ENCODE peak calls at places on chromosomes 13 and 19, in five cellular contexts. One of them, this sample, is unnamed.

GRCh38 chr13:20826810-20827560 is 53.2 kb upstream of the EEF1AKMT1 start:
- DNase-seq in heart left ventricle: no peak
- DNase-seq in kidney: no peak
- DNase-seq in retinal pigment epithelial cell: no peak
- DNase-seq in psoas muscle: no peak
- DNase-seq in this sample: no peak

GRCh38 chr19:18002347-18002850 is 5.6 kb upstream of the ARRDC2 start:
- DNase-seq in heart left ventricle: no peak
- DNase-seq in kidney: no peak
- DNase-seq in retinal pigment epithelial cell: no peak
- DNase-seq in psoas muscle: peak; percentile 45
- DNase-seq in this sample: no peak

GRCh38 chr13:24220086-24220703 is 59.7 kb downstream of the SPATA13 start:
- DNase-seq in heart left ventricle: peak; percentile 59
- DNase-seq in kidney: no peak
- DNase-seq in retinal pigment epithelial cell: no peak
- DNase-seq in psoas muscle: no peak
- DNase-seq in this sample: peak; percentile 75

GRCh38 chr13:34246511-34246910 is 428.6 kb downstream of the RFC3 start:
- DNase-seq in heart left ventricle: no peak
- DNase-seq in kidney: no peak
- DNase-seq in retinal pigment epithelial cell: no peak
- DNase-seq in psoas muscle: no peak
- DNase-seq in this sample: no peak

GRCh38 chr13:109249780-109250528 is 536.4 kb downstream of the IRS2 start:
- DNase-seq in heart left ventricle: no peak
- DNase-seq in kidney: no peak
- DNase-seq in retinal pigment epithelial cell: no peak
- DNase-seq in psoas muscle: no peak
- DNase-seq in this sample: no peak

GRCh38 chr13:85558118-85558517 is 241.1 kb downstream of the SLITRK6 start:
- DNase-seq in heart left ventricle: no peak
- DNase-seq in kidney: no peak
- DNase-seq in retinal pigment epithelial cell: no peak
- DNase-seq in psoas muscle: no peak
- DNase-seq in this sample: no peak

GRCh38 chr13:108069521-108070210 is 145.7 kb downstream of the LIG4 start:
- DNase-seq in heart left ventricle: no peak
- DNase-seq in kidney: no peak
- DNase-seq in retinal pigment epithelial cell: no peak
- DNase-seq in psoas muscle: no peak
- DNase-seq in this sample: no peak

GRCh38 chr13:43116242-43116641 is 92.9 kb downstream of the DNAJC15 start:
- DNase-seq in heart left ventricle: no peak
- DNase-seq in kidney: no peak
- DNase-seq in retinal pigment epithelial cell: no peak
- DNase-seq in psoas muscle: no peak
- DNase-seq in this sample: no peak

GRCh38 chr19:42153606-42154405 is 21.6 kb upstream of the POU2F2 start:
- DNase-seq in heart left ventricle: no peak
- DNase-seq in kidney: no peak
- DNase-seq in retinal pigment epithelial cell: no peak
- DNase-seq in psoas muscle: no peak
- DNase-seq in this sample: no peak

GRCh38 chr13:102195566-102196462 is 206.0 kb downstream of the FGF14 start:
- DNase-seq in heart left ventricle: no peak
- DNase-seq in kidney: no peak
- DNase-seq in retinal pigment epithelial cell: no peak
- DNase-seq in psoas muscle: no peak
- DNase-seq in this sample: peak; percentile 30

GRCh38 chr19:34838753-34839431 is 65.9 kb upstream of the ZNF599 start:
- DNase-seq in heart left ventricle: no peak
- DNase-seq in kidney: no peak
- DNase-seq in retinal pigment epithelial cell: no peak
- DNase-seq in psoas muscle: peak; percentile 18
- DNase-seq in this sample: no peak

GRCh38 chr19:33225458-33225925 is at the start of gene SLC7A10:
- DNase-seq in heart left ventricle: no peak
- DNase-seq in kidney: no peak
- DNase-seq in retinal pigment epithelial cell: no peak
- DNase-seq in psoas muscle: no peak
- DNase-seq in this sample: no peak

GRCh38 chr13:112877066-112877465 is 91.9 kb upstream of the MCF2L start:
- DNase-seq in heart left ventricle: no peak
- DNase-seq in kidney: peak; percentile 45
- DNase-seq in retinal pigment epithelial cell: no peak
- DNase-seq in psoas muscle: no peak
- DNase-seq in this sample: no peak

GRCh38 chr13:66994097-66994496 is 236.0 kb downstream of the PCDH9 start:
- DNase-seq in heart left ventricle: peak; percentile 68
- DNase-seq in kidney: peak; percentile 79
- DNase-seq in retinal pigment epithelial cell: peak; percentile 36
- DNase-seq in psoas muscle: peak; percentile 51
- DNase-seq in this sample: no peak

GRCh38 chr13:112333756-112334543 is 42.2 kb upstream of the SPACA7 start:
- DNase-seq in heart left ventricle: no peak
- DNase-seq in kidney: peak; percentile 25
- DNase-seq in retinal pigment epithelial cell: no peak
- DNase-seq in psoas muscle: no peak
- DNase-seq in this sample: no peak

GRCh38 chr13:21672811-21673591 is 2.1 kb downstream of the FGF9 start:
- DNase-seq in heart left ventricle: no peak
- DNase-seq in kidney: peak; percentile 78
- DNase-seq in retinal pigment epithelial cell: no peak
- DNase-seq in psoas muscle: no peak
- DNase-seq in this sample: no peak

GRCh38 chr19:53994811-53995210 is 3.4 kb downstream of the CACNG6 start:
- DNase-seq in heart left ventricle: no peak
- DNase-seq in kidney: no peak
- DNase-seq in retinal pigment epithelial cell: no peak
- DNase-seq in psoas muscle: no peak
- DNase-seq in this sample: no peak

GRCh38 chr13:24168980-24169379 is 8.5 kb downstream of the SPATA13 start:
- DNase-seq in heart left ventricle: no peak
- DNase-seq in kidney: no peak
- DNase-seq in retinal pigment epithelial cell: no peak
- DNase-seq in psoas muscle: no peak
- DNase-seq in this sample: no peak

GRCh38 chr13:111287201-111287600 is 33.2 kb upstream of the TEX29 start:
- DNase-seq in heart left ventricle: no peak
- DNase-seq in kidney: no peak
- DNase-seq in retinal pigment epithelial cell: no peak
- DNase-seq in psoas muscle: no peak
- DNase-seq in this sample: no peak

GRCh38 chr19:41263042-41263849 is 926 bp upstream of the HNRNPUL1 start:
- DNase-seq in heart left ventricle: peak; percentile 61
- DNase-seq in kidney: peak; percentile 90
- DNase-seq in retinal pigment epithelial cell: no peak
- DNase-seq in psoas muscle: peak; percentile 64
- DNase-seq in this sample: peak; percentile 20

GRCh38 chr13:83879431-83880171 is 2.7 kb downstream of the SLITRK1 start:
- DNase-seq in heart left ventricle: no peak
- DNase-seq in kidney: no peak
- DNase-seq in retinal pigment epithelial cell: no peak
- DNase-seq in psoas muscle: no peak
- DNase-seq in this sample: no peak

GRCh38 chr19:15248648-15249559 is 16.7 kb upstream of the EPHX3 start:
- DNase-seq in heart left ventricle: peak; percentile 88
- DNase-seq in kidney: peak; percentile 93
- DNase-seq in retinal pigment epithelial cell: peak; percentile 84
- DNase-seq in psoas muscle: peak; percentile 89
- DNase-seq in this sample: no peak

GRCh38 chr13:19927117-19927734 is 31.3 kb upstream of the ZMYM2 start:
- DNase-seq in heart left ventricle: no peak
- DNase-seq in kidney: no peak
- DNase-seq in retinal pigment epithelial cell: no peak
- DNase-seq in psoas muscle: no peak
- DNase-seq in this sample: no peak

DNA sequence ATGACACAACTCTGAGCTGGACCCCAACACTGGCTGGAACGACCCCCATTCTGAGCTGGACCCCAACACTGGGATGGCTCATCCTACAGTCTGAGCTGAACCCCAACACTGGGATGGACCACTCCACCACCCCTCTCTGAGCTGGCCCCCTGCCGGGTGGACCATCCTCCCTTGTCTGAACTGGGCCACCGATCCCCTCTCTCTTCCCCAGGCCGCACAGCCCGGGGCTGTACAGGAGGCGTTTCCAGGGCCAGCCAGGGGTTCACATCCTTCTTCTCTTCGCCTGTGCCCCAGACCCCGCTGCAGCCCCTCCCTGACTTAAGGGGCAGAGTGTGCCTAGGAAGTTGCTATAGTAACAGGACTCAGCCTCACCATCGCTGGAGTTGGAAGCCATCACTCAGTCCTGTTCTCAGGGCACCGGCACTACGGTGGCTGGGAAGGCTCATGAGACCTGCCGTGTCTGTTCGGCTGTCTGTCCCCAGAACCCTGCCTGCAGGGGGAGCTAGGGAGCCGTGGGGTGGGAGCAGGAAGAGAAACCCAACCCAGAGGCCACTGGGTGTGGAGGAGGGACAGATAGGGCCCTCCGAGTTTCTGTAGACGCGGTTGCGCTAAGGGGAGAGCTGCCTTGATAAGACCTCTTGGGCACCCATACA is 3.7 kb downstream of the PRKACA start:
- DNase-seq in heart left ventricle: no peak
- DNase-seq in kidney: no peak
- DNase-seq in retinal pigment epithelial cell: no peak
- DNase-seq in psoas muscle: peak; percentile 89
- DNase-seq in this sample: no peak
- TF ChIP-seq CTCF in heart left ventricle: peak; percentile 27
- TF ChIP-seq CTCF in kidney: no peak
- TF ChIP-seq CTCF in retinal pigment epithelial cell: peak; percentile 33
- TF ChIP-seq CTCF in psoas muscle: peak; percentile 69
- TF ChIP-seq CTCF in this sample: peak; percentile 40

GRCh38 chr19:49912965-49913685 is 15.9 kb upstream of the ATF5 start:
- DNase-seq in heart left ventricle: no peak
- DNase-seq in kidney: no peak
- DNase-seq in retinal pigment epithelial cell: no peak
- DNase-seq in psoas muscle: no peak
- DNase-seq in this sample: no peak

GRCh38 chr19:49913720-49914119 is 15.3 kb upstream of the ATF5 start:
- DNase-seq in heart left ventricle: no peak
- DNase-seq in kidney: no peak
- DNase-seq in retinal pigment epithelial cell: no peak
- DNase-seq in psoas muscle: no peak
- DNase-seq in this sample: no peak

GRCh38 chr19:49916839-49917733 is 11.9 kb upstream of the ATF5 start:
- DNase-seq in heart left ventricle: no peak
- DNase-seq in kidney: no peak
- DNase-seq in retinal pigment epithelial cell: no peak
- DNase-seq in psoas muscle: no peak
- DNase-seq in this sample: no peak

GRCh38 chr19:49918089-49918488 is 10.9 kb upstream of the ATF5 start:
- DNase-seq in heart left ventricle: no peak
- DNase-seq in kidney: no peak
- DNase-seq in retinal pigment epithelial cell: no peak
- DNase-seq in psoas muscle: no peak
- DNase-seq in this sample: no peak

DNA sequence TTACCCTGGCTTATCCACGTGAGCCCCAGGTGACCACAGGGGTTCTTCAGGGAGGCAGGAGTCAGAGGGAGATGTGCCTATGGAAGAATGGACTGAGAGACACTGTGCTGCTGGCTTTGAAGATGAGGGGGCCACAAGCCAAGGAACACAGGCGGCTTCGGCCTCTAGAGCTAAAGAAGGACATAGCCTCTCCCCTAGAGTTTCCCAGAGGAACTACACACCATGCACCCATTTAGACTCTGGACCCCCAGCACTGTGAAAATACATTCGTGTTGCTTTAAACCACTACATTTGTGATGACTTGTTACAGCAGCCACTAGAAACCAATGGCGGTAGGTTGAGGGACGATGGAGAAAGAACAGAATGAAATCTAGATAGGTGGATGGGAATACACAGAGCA is 13.7 kb upstream of the ATF5 start:
- DNase-seq in heart left ventricle: no peak
- DNase-seq in kidney: no peak
- DNase-seq in retinal pigment epithelial cell: no peak
- DNase-seq in psoas muscle: no peak
- DNase-seq in this sample: no peak
- TF ChIP-seq CTCF in heart left ventricle: no peak
- TF ChIP-seq CTCF in kidney: no peak
- TF ChIP-seq CTCF in retinal pigment epithelial cell: no peak
- TF ChIP-seq CTCF in psoas muscle: no peak
- TF ChIP-seq CTCF in this sample: no peak

DNA sequence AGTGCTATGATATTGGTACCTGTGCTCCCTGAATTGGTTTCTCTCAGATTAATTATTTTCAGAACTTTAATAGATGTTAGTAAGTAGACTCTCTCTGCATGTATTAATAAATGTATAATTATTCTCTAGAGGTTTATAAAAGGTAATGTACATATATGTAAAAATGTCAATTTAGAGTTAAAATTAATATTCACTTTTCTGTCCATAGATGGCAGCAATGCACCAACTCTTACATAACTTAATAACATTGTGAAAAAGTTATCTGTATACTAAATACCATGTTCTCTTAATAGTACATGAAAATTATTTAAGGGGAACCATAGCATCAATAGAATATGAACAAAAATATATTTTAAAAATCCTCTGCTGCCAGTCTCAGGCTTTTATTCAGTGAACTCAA is 515.0 kb upstream of the KLHL1 start:
- DNase-seq in heart left ventricle: no peak
- DNase-seq in kidney: no peak
- DNase-seq in retinal pigment epithelial cell: no peak
- DNase-seq in psoas muscle: no peak
- DNase-seq in this sample: no peak
- TF ChIP-seq CTCF in heart left ventricle: no peak
- TF ChIP-seq CTCF in kidney: peak; percentile 28
- TF ChIP-seq CTCF in retinal pigment epithelial cell: no peak
- TF ChIP-seq CTCF in psoas muscle: no peak
- TF ChIP-seq CTCF in this sample: peak; percentile 5

GRCh38 chr19:47228168-47228936 is 2.6 kb downstream of the BBC3 start:
- DNase-seq in heart left ventricle: peak; percentile 60
- DNase-seq in kidney: peak; percentile 89
- DNase-seq in retinal pigment epithelial cell: no peak
- DNase-seq in psoas muscle: peak; percentile 60
- DNase-seq in this sample: no peak

GRCh38 chr19:47228937-47229673 is 1.9 kb downstream of the BBC3 start:
- DNase-seq in heart left ventricle: no peak
- DNase-seq in kidney: no peak
- DNase-seq in retinal pigment epithelial cell: no peak
- DNase-seq in psoas muscle: no peak
- DNase-seq in this sample: no peak

GRCh38 chr19:47227347-47228167 is 3.4 kb downstream of the BBC3 start:
- DNase-seq in heart left ventricle: peak; percentile 93
- DNase-seq in kidney: peak; percentile 98
- DNase-seq in retinal pigment epithelial cell: no peak
- DNase-seq in psoas muscle: peak; percentile 93
- DNase-seq in this sample: peak; percentile 90

GRCh38 chr19:47226426-47227346 is 4.3 kb downstream of the BBC3 start:
- DNase-seq in heart left ventricle: peak; percentile 91
- DNase-seq in kidney: peak; percentile 95
- DNase-seq in retinal pigment epithelial cell: no peak
- DNase-seq in psoas muscle: peak; percentile 88
- DNase-seq in this sample: peak; percentile 53

GRCh38 chr19:47225746-47226425 is 5.1 kb downstream of the BBC3 start:
- DNase-seq in heart left ventricle: peak; percentile 90
- DNase-seq in kidney: peak; percentile 97
- DNase-seq in retinal pigment epithelial cell: no peak
- DNase-seq in psoas muscle: peak; percentile 89
- DNase-seq in this sample: no peak
- TF ChIP-seq CTCF in heart left ventricle: peak; percentile 37
- TF ChIP-seq CTCF in kidney: peak; percentile 45
- TF ChIP-seq CTCF in retinal pigment epithelial cell: no peak
- TF ChIP-seq CTCF in psoas muscle: peak; percentile 54
- TF ChIP-seq CTCF in this sample: no peak